ENCODE peak calls at places on chromosomes 16 and 17, in six cellular contexts. One of them, this sample, is unnamed.

GRCh38 chr17:70563301-70563820 is 394.0 kb downstream of the KCNJ2 start:
- DNase-seq in K562: no peak
- DNase-seq in PC-3: no peak
- DNase-seq in endothelial cell of umbilical vein: peak
- DNase-seq in fibroblast of lung: peak
- DNase-seq in GM12878: no peak
- DNase-seq in this sample: no peak

GRCh38 chr17:58279016-58279671 is 1.6 kb downstream of the MPO start:
- DNase-seq in K562: no peak
- DNase-seq in GM12878: no peak
- DNase-seq in endothelial cell of umbilical vein: no peak
- DNase-seq in PC-3: no peak
- DNase-seq in fibroblast of lung: peak
- DNase-seq in this sample: no peak

GRCh38 chr17:34733351-34733750 is 154.0 kb downstream of the TMEM132E start:
- DNase-seq in PC-3: no peak
- DNase-seq in endothelial cell of umbilical vein: no peak
- DNase-seq in GM12878: no peak
- DNase-seq in fibroblast of lung: no peak
- DNase-seq in K562: no peak
- DNase-seq in this sample: no peak

GRCh38 chr17:44203731-44204452 is 4.2 kb upstream of the ATXN7L3 start:
- DNase-seq in fibroblast of lung: peak
- DNase-seq in GM12878: no peak
- DNase-seq in endothelial cell of umbilical vein: peak
- DNase-seq in K562: peak
- DNase-seq in PC-3: peak
- DNase-seq in this sample: no peak

GRCh38 chr16:55041540-55042234 is 111.0 kb downstream of the IRX5 start:
- DNase-seq in PC-3: no peak
- DNase-seq in K562: no peak
- DNase-seq in fibroblast of lung: no peak
- DNase-seq in endothelial cell of umbilical vein: no peak
- DNase-seq in GM12878: no peak
- DNase-seq in this sample: no peak

GRCh38 chr16:84518804-84519341 is 14.4 kb upstream of the MEAK7 start:
- DNase-seq in K562: no peak
- DNase-seq in PC-3: no peak
- DNase-seq in GM12878: no peak
- DNase-seq in fibroblast of lung: no peak
- DNase-seq in endothelial cell of umbilical vein: no peak
- DNase-seq in this sample: no peak

GRCh38 chr16:84963046-84963445 is 48.3 kb downstream of the ZDHHC7 start:
- DNase-seq in PC-3: no peak
- DNase-seq in K562: no peak
- DNase-seq in fibroblast of lung: no peak
- DNase-seq in GM12878: no peak
- DNase-seq in endothelial cell of umbilical vein: no peak
- DNase-seq in this sample: no peak

GRCh38 chr17:74512624-74513084 is 18.6 kb downstream of the CD300LB start:
- DNase-seq in K562: no peak
- DNase-seq in fibroblast of lung: peak
- DNase-seq in PC-3: peak
- DNase-seq in endothelial cell of umbilical vein: no peak
- DNase-seq in GM12878: peak
- DNase-seq in this sample: no peak

GRCh38 chr16:28573738-28574718 is 20.3 kb downstream of the SGF29 start:
- DNase-seq in fibroblast of lung: no peak
- DNase-seq in GM12878: no peak
- DNase-seq in endothelial cell of umbilical vein: no peak
- DNase-seq in PC-3: no peak
- DNase-seq in K562: no peak
- DNase-seq in this sample: no peak

GRCh38 chr16:14444979-14445810 is 184.9 kb downstream of the PARN start:
- DNase-seq in K562: no peak
- DNase-seq in GM12878: no peak
- DNase-seq in endothelial cell of umbilical vein: no peak
- DNase-seq in fibroblast of lung: no peak
- DNase-seq in PC-3: no peak
- DNase-seq in this sample: no peak

GRCh38 chr16:31452631-31453106 is 6.6 kb upstream of the ARMC5 start:
- DNase-seq in GM12878: no peak
- DNase-seq in PC-3: peak
- DNase-seq in fibroblast of lung: peak
- DNase-seq in endothelial cell of umbilical vein: peak
- DNase-seq in K562: peak
- DNase-seq in this sample: peak

GRCh38 chr16:24983521-24983920 is 31.6 kb downstream of the ARHGAP17 start:
- DNase-seq in PC-3: no peak
- DNase-seq in fibroblast of lung: no peak
- DNase-seq in GM12878: no peak
- DNase-seq in endothelial cell of umbilical vein: peak
- DNase-seq in K562: no peak
- DNase-seq in this sample: no peak

GRCh38 chr17:32913593-32913992 is 14.4 kb upstream of the TMEM98 start:
- DNase-seq in fibroblast of lung: no peak
- DNase-seq in K562: no peak
- DNase-seq in endothelial cell of umbilical vein: no peak
- DNase-seq in GM12878: no peak
- DNase-seq in PC-3: no peak
- DNase-seq in this sample: no peak

DNA sequence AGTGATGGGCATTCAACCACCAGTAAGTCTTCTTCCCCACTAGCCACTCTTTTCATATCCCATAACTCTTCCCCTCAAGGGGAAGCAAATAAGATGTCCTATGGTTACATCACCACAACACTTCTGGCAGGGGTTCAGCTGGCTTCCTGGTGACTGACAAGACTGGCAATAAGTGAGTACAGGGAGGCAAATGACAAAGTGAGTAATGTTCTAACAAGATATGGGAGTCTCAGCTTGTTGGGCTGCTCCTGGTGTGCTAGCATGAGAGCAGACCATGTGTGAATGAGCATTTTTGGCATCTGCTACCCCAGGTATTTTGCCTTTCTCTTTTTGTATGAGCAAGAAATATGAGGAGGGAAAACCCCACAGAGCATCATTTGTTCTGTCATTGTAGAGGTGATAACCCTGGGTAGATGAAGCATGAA is 9.9 kb downstream of the TMIGD1 start:
- DNase-seq in K562: peak
- DNase-seq in PC-3: peak
- DNase-seq in fibroblast of lung: peak
- DNase-seq in endothelial cell of umbilical vein: peak
- DNase-seq in GM12878: no peak
- DNase-seq in this sample: no peak
- H3K4me2 ChIP-seq in K562: no peak
- H3K4me2 ChIP-seq in PC-3: no peak
- H3K4me2 ChIP-seq in fibroblast of lung: no peak
- H3K4me2 ChIP-seq in endothelial cell of umbilical vein: no peak
- H3K4me2 ChIP-seq in GM12878: peak
- H3K4me2 ChIP-seq in this sample: peak

GRCh38 chr17:55717898-55718735 is 4.5 kb downstream of the TMEM100 start:
- DNase-seq in fibroblast of lung: peak
- DNase-seq in endothelial cell of umbilical vein: peak
- DNase-seq in PC-3: peak
- DNase-seq in GM12878: no peak
- DNase-seq in K562: peak
- DNase-seq in this sample: peak
- TF ChIP-seq CTCF in fibroblast of lung: peak
- TF ChIP-seq CTCF in endothelial cell of umbilical vein: peak
- TF ChIP-seq CTCF in PC-3: peak
- TF ChIP-seq CTCF in GM12878: peak
- TF ChIP-seq CTCF in K562: peak
- TF ChIP-seq CTCF in this sample: peak

GRCh38 chr17:77070888-77071279 is 69.9 kb upstream of the SEC14L1 start:
- DNase-seq in GM12878: no peak
- DNase-seq in fibroblast of lung: no peak
- DNase-seq in PC-3: no peak
- DNase-seq in K562: peak
- DNase-seq in endothelial cell of umbilical vein: no peak
- DNase-seq in this sample: no peak

GRCh38 chr17:77076046-77076882 is 64.5 kb upstream of the SEC14L1 start:
- DNase-seq in endothelial cell of umbilical vein: no peak
- DNase-seq in PC-3: peak
- DNase-seq in GM12878: no peak
- DNase-seq in fibroblast of lung: peak
- DNase-seq in K562: no peak
- DNase-seq in this sample: no peak

GRCh38 chr17:77074681-77075080 is 66.1 kb upstream of the SEC14L1 start:
- DNase-seq in GM12878: no peak
- DNase-seq in K562: no peak
- DNase-seq in fibroblast of lung: no peak
- DNase-seq in endothelial cell of umbilical vein: no peak
- DNase-seq in PC-3: no peak
- DNase-seq in this sample: no peak

GRCh38 chr17:77071925-77072490 is 68.8 kb upstream of the SEC14L1 start:
- DNase-seq in GM12878: no peak
- DNase-seq in K562: no peak
- DNase-seq in fibroblast of lung: no peak
- DNase-seq in endothelial cell of umbilical vein: no peak
- DNase-seq in PC-3: no peak
- DNase-seq in this sample: no peak

DNA sequence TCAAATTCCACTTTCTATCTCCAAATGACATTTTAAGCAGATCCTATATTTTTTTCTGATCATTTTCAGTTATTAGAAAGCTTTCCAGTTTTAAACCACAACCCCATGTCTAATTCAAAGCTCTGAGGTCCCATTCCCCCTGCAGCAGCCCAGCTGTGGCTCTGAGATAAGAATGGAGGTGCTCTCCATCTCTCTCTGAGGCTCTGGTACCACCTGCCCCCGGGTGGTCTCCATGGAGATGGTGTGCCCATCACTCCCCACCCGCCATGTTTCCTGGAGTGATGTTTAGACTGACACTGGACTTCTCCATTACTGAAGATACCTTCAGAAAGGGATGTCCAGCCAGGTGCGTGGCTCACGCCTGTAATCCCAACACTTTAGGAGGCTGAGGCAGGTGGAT is 68.1 kb upstream of the SEC14L1 start:
- DNase-seq in fibroblast of lung: no peak
- DNase-seq in GM12878: no peak
- DNase-seq in endothelial cell of umbilical vein: no peak
- DNase-seq in K562: peak
- DNase-seq in PC-3: no peak
- DNase-seq in this sample: no peak
- TF ChIP-seq EZH2 in fibroblast of lung: no peak
- TF ChIP-seq EZH2 in GM12878: no peak
- TF ChIP-seq EZH2 in endothelial cell of umbilical vein: no peak
- TF ChIP-seq EZH2 in K562: no peak
- TF ChIP-seq EZH2 in PC-3: no peak
- TF ChIP-seq EZH2 in this sample: no peak

GRCh38 chr17:42536372-42537155 is 523 bp downstream of the NAGLU start:
- DNase-seq in PC-3: peak
- DNase-seq in K562: peak
- DNase-seq in GM12878: no peak
- DNase-seq in endothelial cell of umbilical vein: peak
- DNase-seq in fibroblast of lung: peak
- DNase-seq in this sample: peak

GRCh38 chr17:42536048-42536371 is at the start of gene NAGLU:
- DNase-seq in endothelial cell of umbilical vein: peak
- DNase-seq in fibroblast of lung: peak
- DNase-seq in GM12878: peak
- DNase-seq in PC-3: peak
- DNase-seq in K562: peak
- DNase-seq in this sample: peak

GRCh38 chr17:42537156-42537805 is 1.2 kb downstream of the NAGLU start:
- DNase-seq in K562: no peak
- DNase-seq in endothelial cell of umbilical vein: no peak
- DNase-seq in fibroblast of lung: no peak
- DNase-seq in PC-3: no peak
- DNase-seq in GM12878: no peak
- DNase-seq in this sample: no peak

GRCh38 chr17:42538482-42538881 is 2.4 kb downstream of the NAGLU start:
- DNase-seq in endothelial cell of umbilical vein: no peak
- DNase-seq in GM12878: no peak
- DNase-seq in fibroblast of lung: no peak
- DNase-seq in K562: no peak
- DNase-seq in PC-3: no peak
- DNase-seq in this sample: no peak

GRCh38 chr17:42537826-42538451 is 1.9 kb downstream of the NAGLU start:
- DNase-seq in endothelial cell of umbilical vein: no peak
- DNase-seq in GM12878: no peak
- DNase-seq in fibroblast of lung: no peak
- DNase-seq in PC-3: no peak
- DNase-seq in K562: no peak
- DNase-seq in this sample: no peak
- H3K4me2 ChIP-seq in endothelial cell of umbilical vein: no peak
- H3K4me2 ChIP-seq in GM12878: peak
- H3K4me2 ChIP-seq in fibroblast of lung: no peak
- H3K4me2 ChIP-seq in PC-3: no peak
- H3K4me2 ChIP-seq in K562: no peak
- H3K4me2 ChIP-seq in this sample: no peak

DNA sequence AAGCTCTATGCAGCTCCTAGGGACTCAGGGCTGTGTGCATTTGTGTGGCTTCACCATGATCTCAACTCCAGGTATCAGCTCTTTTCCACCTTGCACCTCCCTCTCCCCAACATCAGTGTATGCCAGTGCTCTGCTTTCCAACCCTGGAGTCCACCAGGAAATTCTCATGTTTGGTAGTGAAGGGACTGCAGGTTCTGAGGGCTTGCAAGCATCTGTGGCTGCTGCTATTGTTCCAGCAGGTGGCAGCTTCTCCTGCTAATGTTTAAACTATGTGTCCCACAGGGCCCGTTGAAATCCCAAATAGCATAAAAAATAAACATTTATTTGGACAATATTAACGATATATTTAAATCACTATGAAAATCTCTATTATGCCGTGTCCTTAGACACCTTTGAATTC is 82.0 kb downstream of the RGS9 start:
- DNase-seq in K562: no peak
- DNase-seq in GM12878: no peak
- DNase-seq in endothelial cell of umbilical vein: no peak
- DNase-seq in fibroblast of lung: no peak
- DNase-seq in PC-3: no peak
- DNase-seq in this sample: no peak
- TF ChIP-seq CTCF in K562: peak
- TF ChIP-seq CTCF in GM12878: peak
- TF ChIP-seq CTCF in endothelial cell of umbilical vein: peak
- TF ChIP-seq CTCF in fibroblast of lung: peak
- TF ChIP-seq CTCF in PC-3: peak
- TF ChIP-seq CTCF in this sample: no peak